ENCODE peak calls at places on chromosomes 7 and 10, in nine cellular contexts. Q, Y, B, R, G, V, C, W and P are unnamed samples.
A peak's percentile ranks its signal among the peaks of the same experiment; 100 is the strongest.

GRCh38 chr7:96300487-96300886 is 21.4 kb downstream of the SLC25A13 start:
- DNase-seq in V (no peak), G (no peak), Y (no peak), B (no peak), W (no peak), C (peak; percentile 7), R (no peak), Q (no peak), P (peak; percentile 52)

GRCh38 chr7:95602421-95602820 is 6.1 kb upstream of the PDK4 start:
- DNase-seq in W (no peak), Y (no peak), Q (no peak), V (no peak), B (no peak), C (no peak), G (no peak), R (no peak), P (no peak)

GRCh38 chr10:8306685-8307364 is 252.3 kb downstream of the GATA3 start:
- DNase-seq in B (no peak), Y (no peak), C (peak; percentile 28), R (no peak), V (no peak), Q (no peak), W (no peak), G (no peak), P (no peak)

GRCh38 chr10:96413151-96413787 is 54.5 kb upstream of the OPALIN start:
- DNase-seq in C (no peak), Q (no peak), V (no peak), W (no peak), R (no peak), G (no peak), B (no peak), Y (no peak), P (no peak)

GRCh38 chr10:69332278-69333010 is 54.1 kb downstream of the HK1 start:
- DNase-seq in C (no peak), B (no peak), R (no peak), Y (no peak), Q (no peak), V (no peak), G (no peak), W (no peak), P (no peak)

GRCh38 chr7:116998567-116998966 is 45.3 kb downstream of the ST7 start:
- DNase-seq in Q (no peak), V (no peak), W (no peak), G (no peak), C (no peak), R (no peak), Y (no peak), B (no peak), P (peak; percentile 26)

GRCh38 chr10:11846542-11846941 is 23.4 kb downstream of the PROSER2 start:
- DNase-seq in C (no peak), B (no peak), W (no peak), Y (no peak), V (no peak), Q (no peak), G (peak; percentile 42), R (no peak), P (no peak)

GRCh38 chr7:33053716-33054115 is 8.9 kb downstream of the NT5C3A start:
- DNase-seq in C (no peak), Y (no peak), R (no peak), W (no peak), G (no peak), V (no peak), Q (peak; percentile 36), B (no peak), P (no peak)

GRCh38 chr10:68560916-68561691 is 967 bp downstream of the TET1 start:
- DNase-seq in Q (no peak), C (peak; percentile 13), B (no peak), V (peak; percentile 1), R (no peak), G (peak; percentile 50), W (no peak), Y (no peak), P (peak; percentile 31)

GRCh38 chr7:159086301-159086925 is 58.3 kb downstream of the VIPR2 start:
- DNase-seq in W (no peak), V (no peak), R (no peak), G (no peak), B (no peak), C (no peak), Y (no peak), Q (no peak), P (no peak)

GRCh38 chr10:80270887-80271286 is 18.6 kb downstream of the MAT1A start:
- DNase-seq in B (no peak), Y (no peak), G (no peak), R (no peak), W (no peak), C (no peak), Q (no peak), V (no peak), P (no peak)

GRCh38 chr10:46516660-46517416 is 39.6 kb downstream of the GPRIN2 start:
- DNase-seq in Q (no peak), V (no peak), W (no peak), C (peak; percentile 42), R (no peak), Y (peak; percentile 1), G (peak; percentile 92), B (no peak), P (peak; percentile 88)

GRCh38 chr7:158707610-158708009 is 3.0 kb upstream of the NCAPG2 start:
- DNase-seq in W (no peak), C (no peak), Q (no peak), G (no peak), V (no peak), R (no peak), Y (no peak), B (no peak), P (peak; percentile 34)

GRCh38 chr7:122975341-122975740 is 20.2 kb downstream of the TAS2R16 start:
- DNase-seq in G (no peak), B (no peak), Y (no peak), Q (peak; percentile 47), V (no peak), W (no peak), C (peak; percentile 79), R (no peak), P (no peak)

GRCh38 chr7:10612950-10613349 is 360.7 kb upstream of the PHF14 start:
- DNase-seq in Y (no peak), G (no peak), V (no peak), W (no peak), R (no peak), C (no peak), B (no peak), Q (no peak), P (no peak)

GRCh38 chr10:25682203-25682950 is 251.7 kb upstream of the MYO3A start:
- DNase-seq in G (peak; percentile 52), W (no peak), V (no peak), Y (no peak), Q (no peak), R (no peak), C (peak; percentile 64), B (no peak), P (peak; percentile 83)

GRCh38 chr7:157738064-157738460 is 401.3 kb downstream of the DNAJB6 start:
- DNase-seq in G (no peak), C (peak; percentile 41), Y (no peak), B (no peak), Q (no peak), V (no peak), R (no peak), W (no peak), P (peak; percentile 58)

GRCh38 chr10:25068152-25069058 is 52.0 kb downstream of the THNSL1 start:
- DNase-seq in C (peak; percentile 49), B (no peak), R (no peak), Q (no peak), Y (no peak), G (peak; percentile 59), W (no peak), V (no peak), P (peak; percentile 23)